ENCODE peak calls at places on chromosomes 16 and 17, in seven cellular contexts. F is brain microvascular endothelial cell; S is K562; U is Peyer's patch; T is CD8-positive, alpha-beta T cell; M is transverse colon; C is left ventricle myocardium inferior. R is an unnamed sample.

GRCh38 chr16:89565256-89565505 is 4.7 kb downstream of the RPL13 start:
- DNase-seq in S (no peak), C (no peak), U (no peak), T (no peak), M (peak), F (no peak), R (no peak)

GRCh38 chr16:15483857-15484256 is 49.5 kb downstream of the BMERB1 start:
- DNase-seq in T (no peak), F (no peak), U (no peak), C (no peak), S (no peak), M (no peak), R (no peak)

GRCh38 chr17:65797809-65798208 is 236.4 kb upstream of the AXIN2 start:
- DNase-seq in U (no peak), F (no peak), T (peak), M (no peak), S (peak), C (no peak), R (no peak)

GRCh38 chr16:84689126-84689525 is 10.7 kb upstream of the USP10 start:
- DNase-seq in T (no peak), F (peak), C (no peak), U (no peak), M (no peak), S (no peak), R (no peak)

GRCh38 chr17:34990921-34991365 is 10.6 kb downstream of the LIG3 start:
- DNase-seq in S (no peak), T (no peak), M (peak), F (no peak), U (no peak), C (no peak), R (no peak)

GRCh38 chr17:32529604-32530003 is 42.8 kb downstream of the CDK5R1 start:
- DNase-seq in M (no peak), F (peak), S (no peak), U (no peak), T (no peak), C (no peak), R (no peak)

GRCh38 chr17:61617261-61617660 is 26.2 kb upstream of the NACA2 start:
- DNase-seq in F (no peak), S (no peak), M (no peak), C (no peak), U (no peak), T (no peak), R (no peak)

GRCh38 chr17:22217135-22217534 is 524.8 kb downstream of the KCNJ18 start:
- DNase-seq in U (no peak), S (no peak), M (no peak), C (no peak), F (no peak), T (no peak), R (no peak)

GRCh38 chr17:36864230-36864629 is 73.0 kb upstream of the LHX1 start:
- DNase-seq in C (no peak), U (no peak), T (no peak), F (no peak), S (no peak), M (no peak), R (no peak)

DNA sequence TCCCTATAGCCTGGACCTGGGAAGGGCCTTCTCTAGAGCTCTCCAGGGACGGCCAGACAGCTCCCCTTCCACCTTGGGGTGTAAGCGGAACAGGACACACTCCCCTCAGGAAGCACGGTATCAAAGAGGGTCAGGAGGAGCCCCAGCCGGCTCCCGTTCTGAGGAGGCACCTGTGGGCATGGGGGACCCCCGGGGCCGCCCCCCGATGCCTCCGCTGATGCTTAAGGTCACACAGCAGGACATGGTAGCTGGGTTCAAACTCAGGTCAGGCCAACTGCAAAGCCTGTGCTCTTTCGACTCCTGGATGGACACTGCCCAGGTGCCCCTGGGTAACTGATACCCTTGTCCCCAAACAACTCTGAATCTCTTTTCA is 49.8 kb downstream of the CMIP start:
- DNase-seq in U (no peak), T (no peak), C (no peak), F (no peak), S (no peak), M (no peak), R (no peak)
- H3K27ac ChIP-seq in U (no peak), T (no peak), C (peak), F (no peak), S (peak), M (peak), R (no peak)

GRCh38 chr16:79595916-79596450 is 4.6 kb downstream of the MAF start:
- DNase-seq in C (no peak), S (no peak), U (no peak), T (no peak), F (no peak), M (no peak), R (no peak)
- H3K27ac ChIP-seq in C (peak), S (no peak), U (peak), T (no peak), F (no peak), M (peak), R (no peak)

GRCh38 chr17:3962217-3963069 is 1.8 kb downstream of the ATP2A3 start:
- DNase-seq in F (no peak), C (no peak), U (peak), T (no peak), M (no peak), S (no peak), R (no peak)

GRCh38 chr17:3965123-3965800 is 1.0 kb upstream of the ATP2A3 start:
- DNase-seq in S (peak), C (peak), F (no peak), T (peak), M (peak), U (peak), R (peak)

GRCh38 chr17:3963214-3964201 is 729 bp downstream of the ATP2A3 start:
- DNase-seq in T (peak), S (peak), U (peak), C (no peak), F (no peak), M (peak), R (peak)

GRCh38 chr17:3966720-3967363 is 2.6 kb upstream of the ATP2A3 start:
- DNase-seq in S (no peak), T (no peak), F (no peak), U (peak), C (no peak), M (peak), R (no peak)

DNA sequence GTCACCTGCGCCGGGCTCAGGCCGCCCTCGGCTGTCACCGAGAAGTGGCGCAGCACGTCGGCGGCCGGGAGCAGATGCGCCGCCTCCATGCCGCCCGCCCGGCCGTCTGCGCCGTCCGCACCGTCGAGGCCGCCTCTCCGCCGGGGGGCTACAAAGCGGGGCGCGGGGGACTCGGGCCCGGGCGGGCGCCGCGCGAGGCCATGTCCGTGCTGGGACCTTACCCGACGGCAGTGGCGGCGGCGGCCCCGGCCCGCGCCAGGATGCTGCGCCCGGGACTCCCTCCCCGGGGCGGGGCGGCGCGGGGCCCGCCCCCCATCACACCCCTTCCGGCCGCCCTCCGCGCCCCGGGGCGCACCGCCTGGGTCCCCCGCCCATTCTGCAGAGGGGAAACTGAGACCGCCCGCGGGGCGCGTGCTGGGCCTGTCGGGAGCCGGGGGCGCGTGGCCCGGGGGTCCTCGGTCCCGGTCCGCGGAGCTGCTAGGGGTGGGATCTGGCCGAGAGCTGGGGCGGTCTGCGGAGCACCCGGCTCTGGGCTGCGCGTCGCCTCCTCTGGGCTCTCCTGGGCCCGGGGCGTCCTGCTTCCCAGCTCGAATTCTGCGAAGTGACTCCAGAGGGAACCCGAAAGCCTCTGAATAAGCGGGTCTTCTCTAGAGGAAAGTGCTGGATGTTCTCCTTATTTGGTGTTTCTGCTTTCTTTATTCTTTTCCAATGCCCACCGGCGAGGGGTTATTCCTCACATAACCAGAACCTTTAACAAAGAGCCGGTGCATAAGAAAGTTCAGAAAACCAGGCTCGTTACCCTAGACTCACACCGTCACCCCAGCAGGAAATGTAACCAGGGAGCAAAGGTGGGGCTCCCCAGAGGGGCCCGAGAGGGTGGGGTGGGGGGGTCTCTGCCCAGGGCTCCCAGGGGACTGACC is at the start of gene ATP2A3:
- DNase-seq in F (no peak), T (peak), C (peak), M (peak), U (peak), S (peak), R (peak)
- H3K27ac ChIP-seq in F (no peak), T (peak), C (peak), M (peak), U (peak), S (peak), R (peak)

DNA sequence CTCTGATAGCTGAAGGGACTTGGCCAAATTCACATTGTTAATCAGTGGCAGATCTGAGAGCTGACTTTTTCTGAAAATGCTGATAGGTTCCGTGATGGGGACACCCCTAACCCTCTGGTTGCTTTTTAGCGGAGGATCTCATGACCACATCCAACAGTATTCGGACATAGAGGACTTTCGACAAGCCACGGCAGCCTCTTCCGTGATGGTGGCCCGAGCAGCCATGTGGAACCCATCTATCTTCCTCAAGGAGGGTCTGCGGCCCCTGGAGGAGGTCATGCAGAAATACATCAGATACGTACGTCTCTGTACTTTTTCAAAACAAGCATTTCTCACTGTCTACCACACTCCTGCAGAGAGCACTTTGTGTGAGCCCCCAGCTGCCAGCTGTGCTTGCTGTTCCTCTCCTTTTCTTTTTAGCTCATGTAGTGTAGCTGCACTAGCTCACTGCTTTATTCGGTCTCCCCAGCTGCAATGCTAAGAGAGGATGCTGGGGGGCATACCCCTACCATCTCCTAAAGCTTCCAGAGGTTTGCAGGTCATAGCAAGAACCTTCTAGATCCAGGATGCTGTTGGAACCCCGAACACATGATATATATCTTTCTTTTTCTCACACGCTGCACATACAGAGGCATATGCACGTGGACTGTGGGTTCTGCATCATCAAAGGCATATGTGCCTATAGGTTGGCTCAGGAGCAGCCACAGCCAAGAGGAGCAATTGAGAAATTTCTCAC is 14.2 kb upstream of the NFATC3 start:
- DNase-seq in F (no peak), M (no peak), T (no peak), C (no peak), U (peak), S (no peak), R (no peak)
- H3K27ac ChIP-seq in F (no peak), M (no peak), T (no peak), C (no peak), U (no peak), S (no peak), R (no peak)

GRCh38 chr16:27800817-27801216 is 250.9 kb downstream of the KATNIP start:
- DNase-seq in C (no peak), S (no peak), T (no peak), M (no peak), F (no peak), U (no peak), R (no peak)
- H3K27ac ChIP-seq in C (no peak), S (no peak), T (no peak), M (no peak), F (no peak), U (no peak), R (no peak)

R was measured in CD4-positive, alpha-beta T cell.